ENCODE peak calls at places on chromosome 2, in seven cellular contexts. A is HuH-7.5; Z is H54; C is COLO829; B is transverse colon; L is CD8-positive, alpha-beta memory T cell; I is GDM1. G is an unnamed sample.

GRCh38 chr2:208306291-208306690 is 40.2 kb downstream of the PIKFYVE start:
- DNase-seq in A (no peak), Z (no peak), C (no peak), B (no peak), L (no peak), I (no peak), G (no peak)

GRCh38 chr2:233380132-233381012 is 26.1 kb downstream of the DGKD start:
- DNase-seq in A (no peak), Z (no peak), C (no peak), B (no peak), L (no peak), I (no peak), G (no peak)

GRCh38 chr2:121196132-121196848 is 88.7 kb downstream of the TFCP2L1 start:
- DNase-seq in A (no peak), Z (no peak), C (no peak), B (no peak), L (no peak), I (no peak), G (no peak)

GRCh38 chr2:129857200-129857599 is 122.3 kb upstream of the RAB6C start:
- DNase-seq in A (no peak), Z (no peak), C (no peak), B (no peak), L (no peak), I (no peak), G (no peak)

GRCh38 chr2:132489150-132489549 is 72.5 kb downstream of the GPR39 start:
- DNase-seq in A (no peak), Z (no peak), C (peak; percentile 23), B (no peak), L (no peak), I (no peak), G (no peak)

GRCh38 chr2:97992836-97993825 is 2.6 kb downstream of the TMEM131 start:
- DNase-seq in A (no peak), Z (no peak), C (no peak), B (no peak), L (no peak), I (no peak), G (no peak)

GRCh38 chr2:196176142-196176738 is 4.9 kb upstream of the STK17B start:
- DNase-seq in A (no peak), Z (no peak), C (no peak), B (peak; percentile 77), L (peak; percentile 81), I (peak; percentile 27), G (no peak)

GRCh38 chr2:76579911-76580310 is 869.2 kb upstream of the GCFC2 start:
- DNase-seq in A (no peak), Z (no peak), C (no peak), B (no peak), L (no peak), I (no peak), G (no peak)

GRCh38 chr2:100877555-100877954 is 57.6 kb downstream of the NPAS2 start:
- DNase-seq in A (no peak), Z (peak; percentile 31), C (no peak), B (no peak), L (no peak), I (no peak), G (no peak)

GRCh38 chr2:47283687-47284086 is 119.3 kb upstream of the MSH2 start:
- DNase-seq in A (no peak), Z (no peak), C (no peak), B (no peak), L (no peak), I (no peak), G (no peak)

GRCh38 chr2:201362396-201362795 is 5.3 kb upstream of the FLACC1 start:
- DNase-seq in A (no peak), Z (no peak), C (no peak), B (no peak), L (no peak), I (no peak), G (no peak)

GRCh38 chr2:67515021-67515420 is 117.9 kb downstream of the ETAA1 start:
- DNase-seq in A (no peak), Z (no peak), C (no peak), B (no peak), L (no peak), I (no peak), G (no peak)